ENCODE peak calls at places on chromosomes 16 and 17, in six cellular contexts. J, P, O, B, I and F are unnamed samples.

GRCh38 chr16:87326151-87326571 is 9.0 kb upstream of the C16orf95 start:
- ATAC-seq in J (no peak), P (no peak), O (no peak), B (no peak), I (no peak), F (no peak)

GRCh38 chr17:2893422-2893914 is 97.2 kb downstream of the RAP1GAP2 start:
- ATAC-seq in J (peak; percentile 71), P (peak; percentile 54), O (no peak), B (no peak), I (peak; percentile 75), F (no peak)

GRCh38 chr17:65324574-65324973 is 187.4 kb downstream of the RGS9 start:
- ATAC-seq in J (no peak), P (no peak), O (peak; percentile 52), B (no peak), I (no peak), F (no peak)

GRCh38 chr17:6495450-6496115 is 51.3 kb downstream of the PIMREG start:
- ATAC-seq in J (no peak), P (no peak), O (no peak), B (no peak), I (no peak), F (no peak)

GRCh38 chr16:51982715-51983680 is 563.9 kb downstream of the TOX3 start:
- ATAC-seq in J (peak; percentile 91), P (no peak), O (peak; percentile 57), B (no peak), I (peak; percentile 57), F (no peak)

GRCh38 chr17:45384800-45385262 is 47.8 kb downstream of the ARHGAP27 start:
- ATAC-seq in J (no peak), P (peak; percentile 13), O (peak; percentile 56), B (no peak), I (no peak), F (no peak)

GRCh38 chr17:8311131-8311790 is 1.2 kb downstream of the ARHGEF15 start:
- ATAC-seq in J (no peak), P (peak; percentile 40), O (peak; percentile 23), B (peak; percentile 15), I (no peak), F (no peak)

GRCh38 chr16:85888405-85889331 is 10.3 kb upstream of the IRF8 start:
- ATAC-seq in J (no peak), P (no peak), O (no peak), B (peak; percentile 27), I (peak; percentile 12), F (peak; percentile 91)

GRCh38 chr17:8001976-8002645 is at the start of gene GUCY2D:
- ATAC-seq in J (no peak), P (no peak), O (no peak), B (no peak), I (no peak), F (peak; percentile 68)

GRCh38 chr17:64357191-64357981 is 33.3 kb downstream of the PECAM1 start:
- ATAC-seq in J (no peak), P (peak; percentile 82), O (peak; percentile 90), B (peak; percentile 60), I (no peak), F (no peak)

GRCh38 chr17:44084131-44084538 is 13.6 kb downstream of the G6PC3 start:
- ATAC-seq in J (no peak), P (no peak), O (no peak), B (no peak), I (no peak), F (peak; percentile 44)

GRCh38 chr16:54136276-54136625 is 150.3 kb downstream of the IRX3 start:
- ATAC-seq in J (no peak), P (no peak), O (no peak), B (no peak), I (peak; percentile 86), F (no peak)

GRCh38 chr16:80604600-80605355 is 64.0 kb downstream of the DYNLRB2 start:
- ATAC-seq in J (no peak), P (no peak), O (no peak), B (no peak), I (no peak), F (no peak)

GRCh38 chr17:6069611-6070279 is 434 bp upstream of the WSCD1 start:
- ATAC-seq in J (peak; percentile 36), P (peak; percentile 32), O (peak; percentile 48), B (no peak), I (no peak), F (no peak)

GRCh38 chr17:80375186-80375585 is 39.8 kb upstream of the ENDOV start:
- ATAC-seq in J (no peak), P (no peak), O (no peak), B (no peak), I (no peak), F (no peak)

GRCh38 chr17:43840814-43841213 is 6.2 kb upstream of the CD300LG start:
- ATAC-seq in J (peak; percentile 39), P (peak; percentile 64), O (peak; percentile 54), B (no peak), I (no peak), F (peak; percentile 34)

GRCh38 chr17:50668025-50668837 is 33.5 kb downstream of the ABCC3 start:
- ATAC-seq in J (no peak), P (no peak), O (no peak), B (no peak), I (no peak), F (no peak)

GRCh38 chr16:80341242-80341641 is 199.6 kb upstream of the DYNLRB2 start:
- ATAC-seq in J (no peak), P (no peak), O (no peak), B (no peak), I (peak; percentile 20), F (no peak)

GRCh38 chr17:76491271-76492184 is 9.7 kb downstream of the RHBDF2 start:
- ATAC-seq in J (no peak), P (no peak), O (peak; percentile 23), B (no peak), I (no peak), F (peak; percentile 25)